ENCODE peak calls at places on chromosome 14, in ten cellular contexts. F is omental fat pad, X is PC-9, M is dermis microvascular lymphatic vessel endothelial cell, E is DMS153, T is activated T-cell treated with anti-CD3 and anti-CD28 coated beads for 24 hours, C is KBM-7, A is A172, O is cardiac fibroblast, J is pancreas. N is an unnamed sample.

GRCh38 chr14:74963705-74964271 is 8.4 kb upstream of the PGF start:
- DNase-seq in M (no peak), F (no peak), A (no peak), T (no peak), J (no peak), O (peak), E (no peak), X (peak), C (no peak), N (no peak)

GRCh38 chr14:106094654-106095189 is 568.3 kb downstream of the TMEM121 start:
- DNase-seq in C (no peak), O (peak), A (peak), M (no peak), J (no peak), F (no peak), E (no peak), X (peak), T (peak), N (no peak)

GRCh38 chr14:99035712-99036593 is 236.0 kb downstream of the BCL11B start:
- DNase-seq in J (peak), O (peak), T (no peak), F (peak), E (peak), C (no peak), X (peak), A (peak), M (no peak), N (peak)

GRCh38 chr14:68871392-68871791 is 78.5 kb upstream of the ZFP36L1 start:
- DNase-seq in E (no peak), F (no peak), M (no peak), C (no peak), J (no peak), A (no peak), O (no peak), T (no peak), X (no peak), N (no peak)

GRCh38 chr14:100239200-100239839 is 376 bp downstream of the YY1 start:
- DNase-seq in A (no peak), C (no peak), F (no peak), M (no peak), T (peak), J (peak), X (no peak), O (no peak), E (no peak), N (no peak)

GRCh38 chr14:50060871-50061663 is 55.3 kb downstream of the VCPKMT start:
- DNase-seq in M (peak), J (no peak), A (peak), O (peak), F (peak), T (no peak), X (peak), C (peak), E (no peak), N (peak)

GRCh38 chr14:104232070-104232484 is 93.7 kb downstream of the KIF26A start:
- DNase-seq in X (no peak), M (no peak), J (no peak), F (no peak), A (no peak), O (no peak), E (no peak), C (no peak), T (no peak), N (no peak)

GRCh38 chr14:29521526-29522137 is 406.0 kb downstream of the PRKD1 start:
- DNase-seq in X (no peak), J (no peak), C (peak), F (no peak), T (no peak), O (peak), M (peak), A (peak), E (no peak), N (no peak)

GRCh38 chr14:29320261-29320660 is 553.7 kb downstream of the FOXG1 start:
- DNase-seq in O (peak), E (no peak), M (no peak), J (no peak), X (no peak), A (peak), F (no peak), C (no peak), T (no peak), N (no peak)

GRCh38 chr14:21723431-21724045 is 49.9 kb upstream of the OR4E1 start:
- DNase-seq in E (peak), X (peak), T (no peak), O (peak), F (no peak), M (no peak), C (peak), J (no peak), A (no peak), N (no peak)

GRCh38 chr14:50531595-50532501 is 521 bp downstream of the MAP4K5 start:
- DNase-seq in T (no peak), F (peak), O (peak), J (peak), C (peak), A (no peak), E (no peak), X (peak), M (peak), N (no peak)

GRCh38 chr14:50947446-50947845 is 3.2 kb upstream of the PYGL start:
- DNase-seq in C (no peak), J (no peak), O (no peak), F (no peak), T (no peak), X (no peak), A (no peak), E (peak), M (no peak), N (peak)

GRCh38 chr14:50714452-50715073 is 46.5 kb upstream of the SAV1 start:
- DNase-seq in J (no peak), T (no peak), F (no peak), C (peak), A (peak), O (peak), X (no peak), M (peak), E (no peak), N (peak)

GRCh38 chr14:91349481-91350074 is 68.0 kb downstream of the CCDC88C start:
- DNase-seq in J (no peak), M (no peak), T (peak), C (no peak), X (no peak), E (no peak), F (no peak), A (no peak), O (no peak), N (no peak)